ENCODE peak calls at places on chromosomes 11 and 22, in nine cellular contexts. One of them, this sample, is unnamed. For H3K4me1, the result is how much of the 10 kb centered on the place peaks cover.

GRCh38 chr22:49292909-49293308 is 534.8 kb downstream of the BRD1 start:
- DNase-seq in Panc1: no peak
- DNase-seq in heart left ventricle: no peak
- DNase-seq in suprapubic skin: peak
- DNase-seq in tibial artery: peak
- DNase-seq in IMR-90: no peak
- DNase-seq in CD8-positive, alpha-beta memory T cell: no peak
- DNase-seq in mesendoderm: no peak
- DNase-seq in endothelial cell of umbilical vein: no peak
- DNase-seq in this sample: no peak

GRCh38 chr22:21816787-21817496 is 50.5 kb downstream of the MAPK1 start:
- DNase-seq in Panc1: peak
- DNase-seq in heart left ventricle: no peak
- DNase-seq in suprapubic skin: no peak
- DNase-seq in tibial artery: no peak
- DNase-seq in IMR-90: peak
- DNase-seq in CD8-positive, alpha-beta memory T cell: no peak
- DNase-seq in mesendoderm: peak
- DNase-seq in endothelial cell of umbilical vein: peak
- DNase-seq in this sample: no peak

GRCh38 chr22:28002863-28003565 is 84.0 kb upstream of the PITPNB start:
- DNase-seq in Panc1: no peak
- DNase-seq in heart left ventricle: no peak
- DNase-seq in suprapubic skin: no peak
- DNase-seq in tibial artery: no peak
- DNase-seq in IMR-90: no peak
- DNase-seq in CD8-positive, alpha-beta memory T cell: no peak
- DNase-seq in mesendoderm: no peak
- DNase-seq in endothelial cell of umbilical vein: no peak
- DNase-seq in this sample: no peak

GRCh38 chr11:1207451-1208360 is 15.2 kb upstream of the MUC5B start:
- DNase-seq in Panc1: no peak
- DNase-seq in heart left ventricle: no peak
- DNase-seq in suprapubic skin: peak
- DNase-seq in tibial artery: peak
- DNase-seq in IMR-90: no peak
- DNase-seq in CD8-positive, alpha-beta memory T cell: no peak
- DNase-seq in mesendoderm: no peak
- DNase-seq in endothelial cell of umbilical vein: no peak
- DNase-seq in this sample: peak

GRCh38 chr11:117908261-117908895 is 20.8 kb downstream of the TMPRSS13 start:
- DNase-seq in Panc1: no peak
- DNase-seq in heart left ventricle: no peak
- DNase-seq in suprapubic skin: no peak
- DNase-seq in tibial artery: peak
- DNase-seq in IMR-90: no peak
- DNase-seq in CD8-positive, alpha-beta memory T cell: no peak
- DNase-seq in mesendoderm: no peak
- DNase-seq in endothelial cell of umbilical vein: no peak
- DNase-seq in this sample: no peak

GRCh38 chr11:88398372-88399140 is 61.0 kb upstream of the CTSC start:
- DNase-seq in Panc1: no peak
- DNase-seq in heart left ventricle: no peak
- DNase-seq in suprapubic skin: no peak
- DNase-seq in tibial artery: no peak
- DNase-seq in IMR-90: peak
- DNase-seq in CD8-positive, alpha-beta memory T cell: no peak
- DNase-seq in mesendoderm: peak
- DNase-seq in endothelial cell of umbilical vein: peak
- DNase-seq in this sample: no peak

GRCh38 chr11:125449586-125449985 is 46.5 kb downstream of the FEZ1 start:
- DNase-seq in Panc1: no peak
- DNase-seq in heart left ventricle: no peak
- DNase-seq in suprapubic skin: no peak
- DNase-seq in tibial artery: peak
- DNase-seq in IMR-90: no peak
- DNase-seq in CD8-positive, alpha-beta memory T cell: no peak
- DNase-seq in mesendoderm: no peak
- DNase-seq in endothelial cell of umbilical vein: no peak
- DNase-seq in this sample: no peak

GRCh38 chr11:33670250-33671011 is 30.2 kb downstream of the C11orf91 start:
- DNase-seq in Panc1: no peak
- DNase-seq in heart left ventricle: no peak
- DNase-seq in suprapubic skin: no peak
- DNase-seq in tibial artery: no peak
- DNase-seq in IMR-90: peak
- DNase-seq in CD8-positive, alpha-beta memory T cell: no peak
- DNase-seq in mesendoderm: no peak
- DNase-seq in endothelial cell of umbilical vein: peak
- DNase-seq in this sample: no peak

GRCh38 chr22:49933236-49933921 is 14.9 kb downstream of the CRELD2 start:
- DNase-seq in Panc1: no peak
- DNase-seq in heart left ventricle: peak
- DNase-seq in suprapubic skin: no peak
- DNase-seq in tibial artery: no peak
- DNase-seq in IMR-90: no peak
- DNase-seq in CD8-positive, alpha-beta memory T cell: no peak
- DNase-seq in mesendoderm: no peak
- DNase-seq in endothelial cell of umbilical vein: no peak
- DNase-seq in this sample: peak

GRCh38 chr11:62171261-62171723 is 18.7 kb upstream of the SCGB1D1 start:
- DNase-seq in Panc1: peak
- DNase-seq in heart left ventricle: no peak
- DNase-seq in suprapubic skin: peak
- DNase-seq in tibial artery: no peak
- DNase-seq in IMR-90: peak
- DNase-seq in CD8-positive, alpha-beta memory T cell: peak
- DNase-seq in mesendoderm: peak
- DNase-seq in endothelial cell of umbilical vein: peak
- DNase-seq in this sample: peak

GRCh38 chr11:130215531-130216220 is 56.1 kb downstream of the ST14 start:
- DNase-seq in Panc1: no peak
- DNase-seq in heart left ventricle: no peak
- DNase-seq in suprapubic skin: no peak
- DNase-seq in tibial artery: no peak
- DNase-seq in IMR-90: no peak
- DNase-seq in CD8-positive, alpha-beta memory T cell: no peak
- DNase-seq in mesendoderm: no peak
- DNase-seq in endothelial cell of umbilical vein: no peak
- DNase-seq in this sample: no peak

GRCh38 chr22:37063436-37064420 is 12.2 kb downstream of the KCTD17 start:
- DNase-seq in Panc1: no peak
- DNase-seq in heart left ventricle: no peak
- DNase-seq in suprapubic skin: no peak
- DNase-seq in tibial artery: no peak
- DNase-seq in IMR-90: no peak
- DNase-seq in CD8-positive, alpha-beta memory T cell: no peak
- DNase-seq in mesendoderm: no peak
- DNase-seq in endothelial cell of umbilical vein: no peak
- DNase-seq in this sample: no peak

GRCh38 chr11:68989936-68990606 is 9.3 kb upstream of the MRGPRD start:
- DNase-seq in Panc1: no peak
- DNase-seq in heart left ventricle: peak
- DNase-seq in suprapubic skin: peak
- DNase-seq in tibial artery: peak
- DNase-seq in IMR-90: no peak
- DNase-seq in CD8-positive, alpha-beta memory T cell: no peak
- DNase-seq in mesendoderm: no peak
- DNase-seq in endothelial cell of umbilical vein: no peak
- DNase-seq in this sample: no peak

GRCh38 chr11:104609297-104609696 is 289.0 kb downstream of the CASP12 start:
- DNase-seq in Panc1: no peak
- DNase-seq in heart left ventricle: no peak
- DNase-seq in suprapubic skin: no peak
- DNase-seq in tibial artery: no peak
- DNase-seq in IMR-90: peak
- DNase-seq in CD8-positive, alpha-beta memory T cell: peak
- DNase-seq in mesendoderm: peak
- DNase-seq in endothelial cell of umbilical vein: peak
- DNase-seq in this sample: no peak

GRCh38 chr11:33721291-33721840 is 14.9 kb downstream of the CD59 start:
- DNase-seq in Panc1: no peak
- DNase-seq in heart left ventricle: no peak
- DNase-seq in suprapubic skin: no peak
- DNase-seq in tibial artery: no peak
- DNase-seq in IMR-90: peak
- DNase-seq in CD8-positive, alpha-beta memory T cell: no peak
- DNase-seq in mesendoderm: no peak
- DNase-seq in endothelial cell of umbilical vein: peak
- DNase-seq in this sample: no peak

GRCh38 chr11:77658213-77659013 is 20.8 kb upstream of the CLNS1A start:
- DNase-seq in Panc1: no peak
- DNase-seq in heart left ventricle: no peak
- DNase-seq in suprapubic skin: no peak
- DNase-seq in tibial artery: no peak
- DNase-seq in IMR-90: peak
- DNase-seq in CD8-positive, alpha-beta memory T cell: no peak
- DNase-seq in mesendoderm: no peak
- DNase-seq in endothelial cell of umbilical vein: peak
- DNase-seq in this sample: no peak

GRCh38 chr11:84383571-84383970 is 1097.4 kb upstream of the CCDC90B start:
- DNase-seq in Panc1: no peak
- DNase-seq in heart left ventricle: no peak
- DNase-seq in suprapubic skin: no peak
- DNase-seq in tibial artery: no peak
- DNase-seq in IMR-90: no peak
- DNase-seq in CD8-positive, alpha-beta memory T cell: no peak
- DNase-seq in mesendoderm: no peak
- DNase-seq in endothelial cell of umbilical vein: no peak
- DNase-seq in this sample: no peak

GRCh38 chr11:2307733-2308331 is 6.0 kb downstream of the TSPAN32 start:
- DNase-seq in Panc1: no peak
- DNase-seq in heart left ventricle: peak
- DNase-seq in suprapubic skin: no peak
- DNase-seq in tibial artery: peak
- DNase-seq in IMR-90: no peak
- DNase-seq in CD8-positive, alpha-beta memory T cell: no peak
- DNase-seq in mesendoderm: no peak
- DNase-seq in endothelial cell of umbilical vein: no peak
- DNase-seq in this sample: no peak

GRCh38 chr11:42043312-42043711 is 583.9 kb upstream of the LRRC4C start:
- DNase-seq in Panc1: no peak
- DNase-seq in heart left ventricle: no peak
- DNase-seq in suprapubic skin: no peak
- DNase-seq in tibial artery: no peak
- DNase-seq in IMR-90: no peak
- DNase-seq in CD8-positive, alpha-beta memory T cell: no peak
- DNase-seq in mesendoderm: no peak
- DNase-seq in endothelial cell of umbilical vein: peak
- DNase-seq in this sample: no peak

DNA sequence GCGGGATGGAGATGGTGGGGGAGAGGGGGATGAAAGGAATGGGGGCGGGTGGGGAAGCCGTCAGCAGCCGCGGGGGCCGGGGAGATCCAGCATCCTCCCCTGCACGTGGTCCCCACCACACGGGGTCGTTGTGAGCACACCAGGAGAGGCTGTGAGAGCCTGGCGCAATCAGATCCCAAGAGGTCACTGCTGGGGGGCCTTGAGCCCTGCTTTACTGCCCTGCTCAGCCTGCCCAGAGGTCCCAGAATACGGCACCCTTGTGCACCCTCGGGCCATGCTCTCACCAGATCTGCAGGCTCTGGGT is 7.4 kb downstream of the CABP7 start:
- DNase-seq in Panc1: no peak
- DNase-seq in heart left ventricle: no peak
- DNase-seq in suprapubic skin: no peak
- DNase-seq in tibial artery: no peak
- DNase-seq in IMR-90: peak
- DNase-seq in CD8-positive, alpha-beta memory T cell: no peak
- DNase-seq in mesendoderm: peak
- DNase-seq in endothelial cell of umbilical vein: peak
- DNase-seq in this sample: peak
- H3K4me1 ChIP-seq in Panc1: under half
- H3K4me1 ChIP-seq in heart left ventricle: under half
- H3K4me1 ChIP-seq in suprapubic skin: under half
- H3K4me1 ChIP-seq in tibial artery: under half
- H3K4me1 ChIP-seq in IMR-90: under half
- H3K4me1 ChIP-seq in CD8-positive, alpha-beta memory T cell: under half
- H3K4me1 ChIP-seq in mesendoderm: under half
- H3K4me1 ChIP-seq in endothelial cell of umbilical vein: under half
- H3K4me1 ChIP-seq in this sample: under half

GRCh38 chr11:57278721-57279095 is 41.7 kb upstream of the APLNR start:
- DNase-seq in Panc1: no peak
- DNase-seq in heart left ventricle: no peak
- DNase-seq in suprapubic skin: no peak
- DNase-seq in tibial artery: no peak
- DNase-seq in IMR-90: no peak
- DNase-seq in CD8-positive, alpha-beta memory T cell: no peak
- DNase-seq in mesendoderm: peak
- DNase-seq in endothelial cell of umbilical vein: no peak
- DNase-seq in this sample: no peak
- H3K4me1 ChIP-seq in Panc1: under half
- H3K4me1 ChIP-seq in heart left ventricle: under half
- H3K4me1 ChIP-seq in suprapubic skin: under half
- H3K4me1 ChIP-seq in tibial artery: under half
- H3K4me1 ChIP-seq in IMR-90: under half
- H3K4me1 ChIP-seq in CD8-positive, alpha-beta memory T cell: under half
- H3K4me1 ChIP-seq in mesendoderm: under half
- H3K4me1 ChIP-seq in endothelial cell of umbilical vein: under half
- H3K4me1 ChIP-seq in this sample: under half

GRCh38 chr11:94130589-94131362 is 2.1 kb downstream of the PANX1 start:
- DNase-seq in Panc1: no peak
- DNase-seq in heart left ventricle: no peak
- DNase-seq in suprapubic skin: no peak
- DNase-seq in tibial artery: no peak
- DNase-seq in IMR-90: peak
- DNase-seq in CD8-positive, alpha-beta memory T cell: no peak
- DNase-seq in mesendoderm: no peak
- DNase-seq in endothelial cell of umbilical vein: peak
- DNase-seq in this sample: peak
- H3K4me1 ChIP-seq in Panc1: half or more
- H3K4me1 ChIP-seq in heart left ventricle: half or more
- H3K4me1 ChIP-seq in suprapubic skin: half or more
- H3K4me1 ChIP-seq in tibial artery: half or more
- H3K4me1 ChIP-seq in IMR-90: under half
- H3K4me1 ChIP-seq in CD8-positive, alpha-beta memory T cell: half or more
- H3K4me1 ChIP-seq in mesendoderm: under half
- H3K4me1 ChIP-seq in endothelial cell of umbilical vein: half or more
- H3K4me1 ChIP-seq in this sample: under half

DNA sequence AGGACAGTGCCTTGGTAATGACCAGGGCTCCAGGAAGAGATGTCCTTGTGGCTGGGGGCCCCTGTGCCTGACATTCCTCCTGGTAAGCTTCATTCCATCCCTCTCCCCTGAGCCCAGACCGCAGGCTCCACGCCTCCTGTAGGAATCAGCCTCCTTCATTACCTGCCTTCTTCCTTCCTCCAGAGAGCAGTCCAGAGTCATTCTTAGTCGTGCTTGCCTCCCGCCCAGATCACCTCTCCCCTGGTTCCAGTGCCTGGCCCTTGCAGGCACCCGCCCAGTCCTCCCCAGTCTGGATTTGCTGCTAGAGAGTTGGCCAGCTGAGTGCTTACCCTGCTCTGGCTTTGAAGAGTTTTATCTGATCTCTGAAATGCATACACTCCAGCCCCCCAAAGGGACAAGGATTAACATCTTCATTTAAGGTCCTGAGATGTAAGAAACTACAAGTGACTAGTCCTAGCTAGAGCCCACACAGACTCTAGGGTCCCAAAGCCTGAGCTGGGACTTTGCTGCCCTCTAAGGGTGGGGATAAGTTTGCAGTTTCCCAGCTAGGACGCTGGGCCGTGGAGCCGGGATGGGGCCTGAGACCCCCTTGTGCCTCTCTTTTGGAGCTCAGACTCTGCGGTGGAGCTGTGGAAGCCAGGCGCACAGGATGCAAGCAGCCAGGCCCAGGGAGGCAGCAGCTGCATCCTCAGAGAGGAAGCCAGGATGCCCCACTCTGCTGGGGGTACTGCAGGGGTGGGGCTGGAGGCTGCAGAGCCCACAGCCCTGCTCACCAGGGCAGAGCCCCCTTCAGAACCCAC is 1.6 kb downstream of the NR1H3 start:
- DNase-seq in Panc1: no peak
- DNase-seq in heart left ventricle: no peak
- DNase-seq in suprapubic skin: no peak
- DNase-seq in tibial artery: no peak
- DNase-seq in IMR-90: peak
- DNase-seq in CD8-positive, alpha-beta memory T cell: no peak
- DNase-seq in mesendoderm: peak
- DNase-seq in endothelial cell of umbilical vein: peak
- DNase-seq in this sample: no peak
- H3K4me1 ChIP-seq in Panc1: under half
- H3K4me1 ChIP-seq in heart left ventricle: under half
- H3K4me1 ChIP-seq in suprapubic skin: under half
- H3K4me1 ChIP-seq in tibial artery: under half
- H3K4me1 ChIP-seq in IMR-90: under half
- H3K4me1 ChIP-seq in CD8-positive, alpha-beta memory T cell: under half
- H3K4me1 ChIP-seq in mesendoderm: under half
- H3K4me1 ChIP-seq in endothelial cell of umbilical vein: under half
- H3K4me1 ChIP-seq in this sample: under half